ENCODE peak calls at places on chromosomes 6 and 20, in four cellular contexts. Y is adrenal gland; K is CD8-positive, alpha-beta T cell; B is stomach. I is an unnamed sample. For H3K4me1, the result is how much of the 10 kb centered on the place peaks cover.

GRCh38 chr6:34236423-34237315 is at the start of gene HMGA1:
- DNase-seq in Y (peak), K (peak), B (peak), I (peak)

GRCh38 chr6:128437685-128438084 is 82.7 kb downstream of the PTPRK start:
- DNase-seq in Y (no peak), K (no peak), B (no peak), I (no peak)

GRCh38 chr20:46206025-46206424 is 87.9 kb downstream of the CD40 start:
- DNase-seq in Y (peak), K (no peak), B (peak), I (no peak)

GRCh38 chr20:57390604-57391438 is at the start of gene RBM38:
- DNase-seq in Y (peak), K (peak), B (peak), I (peak)

GRCh38 chr6:96420294-96420693 is 101.3 kb upstream of the UFL1 start:
- DNase-seq in Y (no peak), K (no peak), B (no peak), I (no peak)

GRCh38 chr20:41052742-41053419 is 24.3 kb downstream of the TOP1 start:
- DNase-seq in Y (no peak), K (no peak), B (no peak), I (no peak)

GRCh38 chr6:112034236-112034990 is 19.5 kb upstream of the CCN6 start:
- DNase-seq in Y (no peak), K (no peak), B (no peak), I (no peak)

GRCh38 chr6:113530769-113531168 is 326.4 kb upstream of the MARCKS start:
- DNase-seq in Y (no peak), K (no peak), B (no peak), I (no peak)

GRCh38 chr6:139430897-139431601 is 56.6 kb upstream of the CITED2 start:
- DNase-seq in Y (no peak), K (no peak), B (no peak), I (no peak)

GRCh38 chr6:18551228-18551627 is 164.1 kb downstream of the RNF144B start:
- DNase-seq in Y (no peak), K (no peak), B (no peak), I (no peak)

GRCh38 chr6:40410792-40411191 is 176.4 kb downstream of the LRFN2 start:
- DNase-seq in Y (no peak), K (no peak), B (no peak), I (no peak)

GRCh38 chr6:107786179-107786578 is 37.9 kb downstream of the SCML4 start:
- DNase-seq in Y (no peak), K (no peak), B (no peak), I (no peak)

GRCh38 chr6:112433457-112433856 is 86.3 kb downstream of the RFPL4B start:
- DNase-seq in Y (no peak), K (no peak), B (no peak), I (no peak)

GRCh38 chr6:108521616-108522107 is 39.1 kb upstream of the FOXO3 start:
- DNase-seq in Y (no peak), K (no peak), B (no peak), I (no peak)

GRCh38 chr6:36983538-36983937 is 2.5 kb downstream of the MTCH1 start:
- DNase-seq in Y (no peak), K (no peak), B (no peak), I (no peak)
- H3K4me1 ChIP-seq in Y (under half), K (under half), B (half or more), I (half or more)

DNA sequence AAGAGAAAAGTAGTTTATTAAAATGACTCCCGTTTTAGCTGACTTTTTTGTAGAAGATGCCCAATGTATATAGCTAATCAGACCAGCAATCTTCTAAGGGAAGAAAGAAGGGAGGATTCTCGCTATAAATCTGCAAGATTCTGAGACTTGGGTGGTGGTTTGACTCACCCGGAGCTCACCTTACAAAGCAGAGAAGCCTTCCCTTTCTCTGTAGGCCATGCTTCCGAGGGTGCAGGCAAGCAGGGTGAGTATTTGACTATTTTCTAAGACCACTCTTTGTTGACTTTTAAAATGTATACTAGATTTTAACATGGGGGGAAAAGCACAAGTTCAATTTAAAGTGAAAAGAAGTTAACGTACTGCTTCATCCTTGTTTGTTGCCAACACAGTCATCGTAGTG is 2.7 kb downstream of the OLIG3 start:
- DNase-seq in Y (no peak), K (no peak), B (no peak), I (no peak)
- H3K4me3 ChIP-seq in Y (no peak), K (no peak), B (no peak), I (no peak)

DNA sequence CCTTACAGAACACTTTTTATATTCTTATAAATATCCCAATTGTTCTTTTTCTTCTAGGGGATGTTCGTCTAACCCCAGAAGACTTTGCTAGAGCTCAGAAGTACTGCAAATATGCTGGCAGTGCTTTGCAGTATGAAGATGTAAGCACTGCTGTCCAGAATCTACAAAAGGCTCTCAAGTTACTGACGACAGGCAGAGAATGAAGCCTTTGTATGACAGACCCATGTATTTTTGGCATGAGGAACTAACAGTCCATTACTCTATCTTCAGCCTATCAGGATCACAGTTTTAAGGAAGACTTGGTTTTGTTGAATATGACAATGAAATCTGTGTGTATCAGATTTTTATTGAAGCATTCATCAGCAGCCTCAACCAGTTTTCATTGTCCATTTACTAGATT is 71.4 kb downstream of the VTA1 start:
- DNase-seq in Y (no peak), K (no peak), B (no peak), I (no peak)
- H3K4me1 ChIP-seq in Y (under half), K (under half), B (under half), I (under half)

GRCh38 chr6:37050854-37051137 is 45.3 kb downstream of the FGD2 start:
- DNase-seq in Y (no peak), K (no peak), B (no peak), I (no peak)
- H3K4me3 ChIP-seq in Y (no peak), K (peak), B (no peak), I (peak)

GRCh38 chr6:31958412-31958740 is 395 bp downstream of the NELFE start:
- DNase-seq in Y (no peak), K (no peak), B (no peak), I (no peak)

GRCh38 chr6:31958741-31959739 is at the start of the genes NELFE and SKIC2:
- DNase-seq in Y (peak), K (peak), B (peak), I (peak)

GRCh38 chr6:31952890-31953289 is 5.9 kb downstream of the NELFE start:
- DNase-seq in Y (no peak), K (no peak), B (no peak), I (no peak)

GRCh38 chr6:31954511-31954910 is 4.3 kb downstream of the NELFE start:
- DNase-seq in Y (no peak), K (no peak), B (no peak), I (no peak)

GRCh38 chr6:31956796-31957195 is 2.0 kb downstream of the NELFE start:
- DNase-seq in Y (no peak), K (no peak), B (no peak), I (no peak)
- H3K4me1 ChIP-seq in Y (under half), K (under half), B (under half), I (under half)

GRCh38 chr6:138101946-138102731 is 5.1 kb downstream of the PERP start:
- DNase-seq in Y (no peak), K (no peak), B (no peak), I (no peak)

GRCh38 chr6:138104618-138105213 is 2.5 kb downstream of the PERP start:
- DNase-seq in Y (no peak), K (no peak), B (no peak), I (no peak)

GRCh38 chr6:138105880-138106664 is 1.1 kb downstream of the PERP start:
- DNase-seq in Y (no peak), K (no peak), B (no peak), I (no peak)

GRCh38 chr6:138105446-138105845 is 1.8 kb downstream of the PERP start:
- DNase-seq in Y (no peak), K (no peak), B (no peak), I (no peak)

DNA sequence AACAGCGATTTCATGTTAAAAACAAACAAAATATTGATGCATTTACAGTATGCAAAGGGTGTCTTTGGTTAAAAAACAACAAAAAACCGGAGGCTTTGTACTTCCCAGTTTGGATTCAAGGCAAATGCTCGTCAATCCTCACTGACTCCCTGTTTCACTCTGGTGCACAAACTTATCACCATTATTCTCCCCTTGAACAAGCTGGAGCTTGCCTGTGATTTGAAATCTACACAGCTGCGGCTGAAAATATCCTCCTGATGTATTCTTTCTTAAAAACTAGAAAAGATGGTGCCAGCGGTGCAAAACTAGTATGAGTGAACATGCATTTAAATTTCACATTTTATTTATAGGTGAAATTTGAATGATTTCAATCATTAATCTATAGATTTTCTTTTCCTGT is 3.3 kb downstream of the PERP start:
- DNase-seq in Y (no peak), K (no peak), B (no peak), I (no peak)
- H3K4me3 ChIP-seq in Y (no peak), K (no peak), B (no peak), I (no peak)

DNA sequence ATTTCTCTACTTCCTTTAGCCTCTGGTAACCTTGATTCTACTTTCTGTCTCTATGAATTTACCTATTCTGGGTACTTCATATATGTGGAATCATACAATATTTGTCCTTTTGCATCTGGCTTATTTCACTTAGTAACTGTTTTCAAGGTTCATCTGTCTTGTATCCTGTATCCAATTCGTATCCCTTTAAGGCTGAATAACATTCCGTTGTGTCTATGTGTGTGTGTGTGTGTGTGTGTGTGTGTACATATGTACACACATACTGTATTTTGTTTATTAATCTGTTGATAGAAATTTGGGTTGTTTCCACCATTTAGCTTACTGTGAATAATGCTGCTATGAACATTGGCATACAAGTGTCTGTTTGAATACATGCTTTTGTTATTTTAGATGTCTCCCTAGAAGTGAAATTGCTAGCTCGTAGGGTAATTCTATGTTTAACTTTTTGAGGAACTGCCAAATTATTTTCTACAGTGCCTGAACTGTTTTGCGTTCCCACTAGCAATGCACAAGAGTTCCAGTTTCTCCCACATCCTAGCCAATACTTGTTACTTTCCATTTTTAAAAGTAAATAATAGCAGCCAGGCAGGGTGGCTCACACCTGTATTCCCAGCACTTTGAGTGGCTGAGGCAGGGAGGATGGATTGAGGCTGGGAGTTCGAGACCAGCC is 17.7 kb downstream of the SENP6 start:
- DNase-seq in Y (no peak), K (no peak), B (no peak), I (no peak)
- H3K4me1 ChIP-seq in Y (under half), K (under half), B (under half), I (under half)

I was measured in CD4-positive, CD25-positive, alpha-beta regulatory T cell.